ENCODE peak calls at places on chromosomes 11 and 22, in five cellular contexts. A is GM12878, Q is K562, P is SK-N-SH, F is HepG2. V is an unnamed sample.

GRCh38 chr11:25197515-25197914 is 700.7 kb downstream of the LUZP2 start:
- DNase-seq in F (no peak), Q (no peak), A (no peak), P (no peak), V (no peak)

GRCh38 chr11:112634551-112634950 is 326.7 kb upstream of the NCAM1 start:
- DNase-seq in A (no peak), Q (no peak), P (no peak), F (no peak), V (no peak)

GRCh38 chr11:67120881-67121710 is 2.0 kb downstream of the KDM2A start:
- DNase-seq in P (no peak), F (no peak), Q (no peak), A (peak; percentile 77), V (no peak)

GRCh38 chr22:39232246-39232645 is 12.5 kb downstream of the PDGFB start:
- DNase-seq in F (no peak), A (no peak), P (no peak), Q (no peak), V (no peak)

GRCh38 chr22:46108564-46109473 is 41.5 kb upstream of the PPARA start:
- DNase-seq in F (peak; percentile 42), Q (peak; percentile 68), A (no peak), P (peak; percentile 75), V (peak; percentile 39)

GRCh38 chr11:41437006-41437405 is 22.4 kb downstream of the LRRC4C start:
- DNase-seq in F (no peak), Q (no peak), P (no peak), A (no peak), V (no peak)

GRCh38 chr11:121105851-121106250 is 4.8 kb downstream of the TECTA start:
- DNase-seq in F (no peak), Q (no peak), P (no peak), A (no peak), V (no peak)

GRCh38 chr11:122040476-122040875 is 75.5 kb downstream of the BLID start:
- DNase-seq in A (no peak), Q (no peak), F (no peak), P (no peak), V (no peak)

GRCh38 chr11:43282607-43283440 is 29.0 kb upstream of the API5 start:
- DNase-seq in P (peak; percentile 56), A (no peak), Q (peak; percentile 66), F (peak; percentile 9), V (peak; percentile 57)

GRCh38 chr11:59510917-59511589 is at the start of gene OR4D9:
- DNase-seq in P (no peak), Q (no peak), F (no peak), A (no peak), V (no peak)

GRCh38 chr11:78647986-78648875 is 73.6 kb upstream of the NARS2 start:
- DNase-seq in Q (no peak), F (no peak), P (peak; percentile 16), A (no peak), V (peak; percentile 1)

GRCh38 chr11:27196040-27196897 is 155.7 kb downstream of the BBOX1 start:
- DNase-seq in A (no peak), Q (no peak), F (no peak), P (no peak), V (no peak)

GRCh38 chr11:112128483-112129121 is 35.3 kb downstream of the IL18 start:
- DNase-seq in Q (no peak), P (peak; percentile 14), A (no peak), F (no peak), V (no peak)

GRCh38 chr11:67558084-67558772 is 25.4 kb upstream of the GSTP1 start:
- DNase-seq in A (peak; percentile 61), P (no peak), Q (no peak), F (peak; percentile 37), V (no peak)

GRCh38 chr22:37274380-37274862 is 7.9 kb upstream of the CYTH4 start:
- DNase-seq in Q (no peak), F (no peak), A (no peak), P (no peak), V (no peak)

GRCh38 chr22:46373838-46374662 is 38.5 kb downstream of the TRMU start:
- DNase-seq in A (peak; percentile 48), Q (no peak), P (no peak), F (no peak), V (no peak)

GRCh38 chr11:8363924-8364323 is 100.2 kb upstream of the LMO1 start:
- DNase-seq in F (no peak), Q (no peak), A (no peak), P (no peak), V (no peak)

GRCh38 chr22:22942511-22943329 is 55.1 kb downstream of the IGLL5 start:
- DNase-seq in P (peak; percentile 80), A (peak; percentile 78), F (peak; percentile 44), Q (peak; percentile 100), V (peak; percentile 83)

GRCh38 chr11:114164546-114164945 is 105.0 kb downstream of the ZBTB16 start:
- DNase-seq in F (no peak), P (no peak), Q (no peak), A (no peak), V (no peak)

GRCh38 chr11:43067681-43068080 is 244.1 kb upstream of the API5 start:
- DNase-seq in P (no peak), Q (no peak), A (no peak), F (no peak), V (no peak)

GRCh38 chr11:125167954-125168821 is 3.6 kb downstream of the PKNOX2 start:
- DNase-seq in A (no peak), Q (no peak), P (no peak), F (no peak), V (no peak)

DNA sequence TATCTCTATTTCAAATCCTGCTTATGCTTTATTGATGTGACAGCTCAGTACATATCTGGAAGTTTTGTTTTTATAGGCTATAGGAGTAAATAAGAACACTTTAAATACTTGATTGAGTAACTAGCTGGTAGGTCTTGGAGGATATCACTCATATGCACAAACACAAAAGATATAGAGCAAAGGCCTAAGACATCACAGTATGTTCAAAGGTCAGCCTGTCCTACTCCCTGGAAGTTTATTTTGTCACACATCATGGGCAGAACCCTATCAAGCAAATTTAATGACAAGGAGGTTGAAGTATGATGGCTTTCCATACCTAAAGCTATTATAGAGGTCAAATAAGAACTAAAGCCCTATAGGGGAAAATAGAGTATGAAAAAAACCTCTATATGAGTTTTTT is 70.0 kb upstream of the MS4A8 start:
- DNase-seq in P (no peak), F (no peak), Q (no peak), A (no peak), V (no peak)
- TF ChIP-seq FOXM1 in P (no peak), F (no peak), Q (no peak), A (no peak), V (no peak)

DNA sequence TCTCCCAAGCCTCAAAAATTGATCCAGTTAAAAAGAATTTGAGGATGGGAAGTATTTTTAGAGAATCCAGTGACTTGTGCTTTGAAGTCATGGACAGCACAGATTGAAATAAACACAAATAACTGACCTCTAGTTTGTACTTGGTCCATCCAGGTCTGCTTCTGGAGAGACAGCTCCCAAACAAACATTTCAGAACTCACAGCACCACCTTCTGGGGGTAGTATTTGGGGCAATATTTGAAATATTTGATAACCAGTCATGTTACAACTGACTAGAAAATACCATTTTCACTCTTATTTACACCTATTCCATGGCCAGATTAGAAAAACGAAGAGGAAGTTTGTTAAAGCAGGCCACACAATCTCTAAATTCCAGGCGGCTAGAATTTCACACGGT is 56.2 kb downstream of the CTSC start:
- DNase-seq in A (no peak), Q (no peak), P (no peak), F (no peak), V (no peak)
- TF ChIP-seq FOXM1 in A (no peak), Q (no peak), P (no peak), F (no peak), V (no peak)

GRCh38 chr11:131924446-131925240 is 554.2 kb downstream of the NTM start:
- DNase-seq in Q (no peak), F (no peak), P (no peak), A (no peak), V (no peak)

GRCh38 chr11:131918663-131919062 is 548.2 kb downstream of the NTM start:
- DNase-seq in Q (no peak), P (no peak), F (no peak), A (no peak), V (no peak)

GRCh38 chr11:131923309-131923708 is 552.9 kb downstream of the NTM start:
- DNase-seq in P (no peak), Q (no peak), A (no peak), F (no peak), V (no peak)

GRCh38 chr11:131924001-131924400 is 553.6 kb downstream of the NTM start:
- DNase-seq in P (no peak), F (no peak), A (peak; percentile 16), Q (no peak), V (no peak)

DNA sequence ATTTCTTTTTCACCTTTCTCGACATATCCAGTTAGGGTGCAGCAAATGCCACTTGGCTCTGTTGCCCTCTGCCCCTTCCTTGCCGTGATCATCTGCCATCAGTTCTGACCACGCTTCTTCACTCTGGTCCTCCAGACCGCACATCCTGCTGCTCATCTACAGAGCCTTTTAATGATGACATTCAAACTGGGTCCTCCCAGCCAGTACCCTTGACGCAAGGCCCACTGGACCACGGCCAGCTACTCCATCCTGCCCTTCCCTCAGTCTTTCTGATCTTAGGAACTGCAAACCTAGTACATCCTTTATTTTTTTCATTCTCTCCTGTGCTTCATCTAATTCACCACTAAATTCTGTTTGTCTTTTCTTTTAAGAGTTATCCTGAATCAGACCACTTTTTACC is 551.8 kb downstream of the NTM start:
- DNase-seq in F (no peak), P (no peak), Q (no peak), A (no peak), V (no peak)
- TF ChIP-seq FOXM1 in F (no peak), P (no peak), Q (no peak), A (no peak), V (no peak)

GRCh38 chr11:86589856-86590589 is 82.4 kb downstream of the ME3 start:
- DNase-seq in F (no peak), A (no peak), P (no peak), Q (no peak), V (no peak)
- TF ChIP-seq FOXM1 in F (no peak), A (no peak), P (no peak), Q (no peak), V (no peak)